ENCODE peak calls at places on chromosomes 3 and 15, in seven cellular contexts. I is ovary; G is CD4-positive, alpha-beta T cell; X is effector CD4-positive, alpha-beta T cell; O is iPS-NIHi11; M is ELR; L is NCI-H748 treated with DMSO at 0.1 percent for 48 hours. J is an unnamed sample.
A peak's percentile ranks its signal among the peaks of the same experiment; 100 is the strongest.

GRCh38 chr3:73378207-73378606 is 246.5 kb downstream of the PDZRN3 start:
- DNase-seq in I (no peak), G (no peak), X (no peak), O (no peak), M (no peak), L (no peak), J (no peak)

GRCh38 chr3:105353485-105354161 is 13.1 kb upstream of the ALCAM start:
- DNase-seq in I (no peak), G (no peak), X (no peak), O (peak; percentile 54), M (peak; percentile 75), L (no peak), J (no peak)

GRCh38 chr15:95422255-95422654 is 908.2 kb upstream of the NR2F2 start:
- DNase-seq in I (no peak), G (no peak), X (no peak), O (no peak), M (no peak), L (no peak), J (no peak)

GRCh38 chr3:51559266-51559907 is 20.9 kb downstream of the RAD54L2 start:
- DNase-seq in I (no peak), G (no peak), X (no peak), O (no peak), M (peak; percentile 12), L (no peak), J (no peak)

GRCh38 chr3:57007513-57008415 is 52.7 kb upstream of the SPATA12 start:
- DNase-seq in I (peak; percentile 77), G (peak; percentile 28), X (no peak), O (peak; percentile 32), M (peak; percentile 83), L (no peak), J (no peak)

GRCh38 chr15:58467722-58468436 is 36.1 kb downstream of the LIPC start:
- DNase-seq in I (peak; percentile 70), G (no peak), X (no peak), O (no peak), M (no peak), L (no peak), J (no peak)

GRCh38 chr15:29044506-29044905 is 158.7 kb downstream of the APBA2 start:
- DNase-seq in I (no peak), G (no peak), X (no peak), O (no peak), M (peak; percentile 63), L (no peak), J (no peak)

GRCh38 chr3:87489892-87490291 is 213.5 kb upstream of the POU1F1 start:
- DNase-seq in I (no peak), G (no peak), X (no peak), O (no peak), M (no peak), L (no peak), J (no peak)

GRCh38 chr3:119401069-119401468 is 62.3 kb downstream of the TMEM39A start:
- DNase-seq in I (no peak), G (no peak), X (no peak), O (no peak), M (no peak), L (no peak), J (no peak)

GRCh38 chr3:193016437-193016887 is 98.8 kb upstream of the MB21D2 start:
- DNase-seq in I (peak; percentile 47), G (no peak), X (no peak), O (peak; percentile 50), M (no peak), L (no peak), J (no peak)

GRCh38 chr3:29141197-29141911 is 139.5 kb upstream of the RBMS3 start:
- DNase-seq in I (no peak), G (no peak), X (no peak), O (no peak), M (no peak), L (no peak), J (no peak)

GRCh38 chr3:197336348-197336747 is 37.9 kb upstream of the DLG1 start:
- DNase-seq in I (no peak), G (no peak), X (no peak), O (no peak), M (no peak), L (no peak), J (no peak)

GRCh38 chr3:188266581-188267274 is 112.8 kb downstream of the LPP start:
- DNase-seq in I (peak; percentile 55), G (no peak), X (no peak), O (no peak), M (peak; percentile 77), L (no peak), J (no peak)

GRCh38 chr15:89770041-89770440 is 6.1 kb upstream of the MESP2 start:
- DNase-seq in I (no peak), G (no peak), X (no peak), O (no peak), M (peak; percentile 51), L (no peak), J (no peak)

GRCh38 chr3:37223084-37223975 is 48.9 kb upstream of the LRRFIP2 start:
- DNase-seq in I (no peak), G (no peak), X (no peak), O (no peak), M (peak; percentile 80), L (no peak), J (no peak)

GRCh38 chr15:60840306-60840702 is 361.4 kb upstream of the ICE2 start:
- DNase-seq in I (no peak), G (no peak), X (no peak), O (peak; percentile 23), M (no peak), L (no peak), J (no peak)

GRCh38 chr3:162328649-162329048 is 832.0 kb downstream of the OTOL1 start:
- DNase-seq in I (no peak), G (no peak), X (no peak), O (no peak), M (peak; percentile 3), L (no peak), J (no peak)

GRCh38 chr3:109325109-109325508 is 8.8 kb upstream of the DPPA2 start:
- DNase-seq in I (no peak), G (no peak), X (no peak), O (no peak), M (no peak), L (no peak), J (no peak)

GRCh38 chr15:27681038-27681437 is 418.1 kb downstream of the OCA2 start:
- DNase-seq in I (no peak), G (no peak), X (no peak), O (peak; percentile 83), M (no peak), L (no peak), J (peak; percentile 69)

GRCh38 chr15:99424131-99424571 is 141.6 kb upstream of the MEF2A start:
- DNase-seq in I (peak; percentile 29), G (no peak), X (no peak), O (no peak), M (no peak), L (no peak), J (no peak)

GRCh38 chr3:50317303-50317702 is 5.2 kb downstream of the HYAL2 start:
- DNase-seq in I (no peak), G (no peak), X (no peak), O (peak; percentile 17), M (no peak), L (no peak), J (no peak)

GRCh38 chr15:43505723-43506122 is 11.7 kb upstream of the MAP1A start:
- DNase-seq in I (no peak), G (no peak), X (no peak), O (no peak), M (no peak), L (no peak), J (peak; percentile 20)

GRCh38 chr15:101501703-101502373 is 12.3 kb upstream of the PCSK6 start:
- DNase-seq in I (peak; percentile 53), G (peak; percentile 20), X (no peak), O (peak; percentile 76), M (peak; percentile 45), L (no peak), J (peak; percentile 91)

GRCh38 chr15:25890532-25890931 is 27.4 kb upstream of the ATP10A start:
- DNase-seq in I (no peak), G (no peak), X (no peak), O (no peak), M (no peak), L (no peak), J (no peak)

GRCh38 chr3:122921791-122922651 is 105.5 kb downstream of the SEMA5B start:
- DNase-seq in I (no peak), G (no peak), X (no peak), O (peak; percentile 91), M (peak; percentile 26), L (no peak), J (no peak)

GRCh38 chr15:25775317-25775912 is 87.7 kb downstream of the ATP10A start:
- DNase-seq in I (no peak), G (no peak), X (no peak), O (peak; percentile 49), M (no peak), L (peak; percentile 10), J (no peak)

GRCh38 chr15:85727068-85727467 is 67.7 kb downstream of the KLHL25 start:
- DNase-seq in I (no peak), G (no peak), X (no peak), O (no peak), M (no peak), L (no peak), J (no peak)

GRCh38 chr3:155891341-155891740 is 20.9 kb downstream of the GMPS start:
- DNase-seq in I (no peak), G (no peak), X (no peak), O (no peak), M (peak; percentile 51), L (no peak), J (no peak)

GRCh38 chr3:126024049-126024854 is 55.3 kb downstream of the ROPN1B start:
- DNase-seq in I (no peak), G (no peak), X (no peak), O (no peak), M (no peak), L (no peak), J (no peak)

GRCh38 chr15:66670198-66670597 is 31.8 kb upstream of the SMAD6 start:
- DNase-seq in I (no peak), G (no peak), X (no peak), O (no peak), M (no peak), L (no peak), J (no peak)

GRCh38 chr3:66265627-66266026 is 44.8 kb downstream of the SLC25A26 start:
- DNase-seq in I (no peak), G (no peak), X (no peak), O (no peak), M (no peak), L (no peak), J (no peak)

GRCh38 chr3:173398111-173398479 is 551 bp downstream of the NLGN1 start:
- DNase-seq in I (no peak), G (no peak), X (no peak), O (no peak), M (no peak), L (no peak), J (no peak)

GRCh38 chr15:98809273-98809672 is 160.9 kb downstream of the IGF1R start:
- DNase-seq in I (no peak), G (no peak), X (no peak), O (no peak), M (no peak), L (no peak), J (no peak)

GRCh38 chr3:32847520-32847919 is 29.7 kb downstream of the TRIM71 start:
- DNase-seq in I (no peak), G (no peak), X (no peak), O (no peak), M (no peak), L (no peak), J (no peak)

GRCh38 chr3:45064512-45065372 is 38.6 kb downstream of the CLEC3B start:
- DNase-seq in I (no peak), G (peak; percentile 41), X (no peak), O (no peak), M (peak; percentile 97), L (no peak), J (no peak)

J was measured in D341Med.